ENCODE peak calls at places on chromosomes 7 and 10, in seven cellular contexts. U, D, Q, I, Z, G and H are unnamed samples.
A peak's percentile ranks its signal among the peaks of the same experiment; 100 is the strongest.

GRCh38 chr10:118870467-118871243 is 115.9 kb upstream of the CACUL1 start:
- DNase-seq in D (peak; percentile 82), G (no peak), I (no peak), U (no peak), Z (no peak), Q (no peak), H (no peak)

GRCh38 chr7:141992154-141992553 is 3.5 kb upstream of the MGAM start:
- DNase-seq in D (no peak), Q (no peak), Z (no peak), I (no peak), U (no peak), G (no peak), H (no peak)

GRCh38 chr7:1863091-1863900 is 193.2 kb downstream of the ELFN1 start:
- DNase-seq in U (no peak), Q (no peak), D (no peak), G (no peak), Z (no peak), I (no peak), H (no peak)

GRCh38 chr10:30007406-30007805 is 52.0 kb downstream of the JCAD start:
- DNase-seq in Z (no peak), U (no peak), D (no peak), Q (no peak), G (no peak), I (no peak), H (no peak)

GRCh38 chr7:77820967-77821366 is 22.4 kb downstream of the PHTF2 start:
- DNase-seq in D (no peak), U (no peak), Q (no peak), Z (no peak), G (no peak), I (no peak), H (no peak)

GRCh38 chr10:17001961-17002749 is 127.5 kb downstream of the CUBN start:
- DNase-seq in Z (no peak), U (peak; percentile 39), I (peak; percentile 28), Q (peak; percentile 72), D (no peak), G (no peak), H (peak; percentile 33)

GRCh38 chr7:74066626-74067025 is 17.0 kb upstream of the LIMK1 start:
- DNase-seq in Q (no peak), I (no peak), Z (no peak), D (no peak), G (no peak), U (no peak), H (no peak)

GRCh38 chr7:484365-485101 is 35.1 kb downstream of the PDGFA start:
- DNase-seq in Q (no peak), G (no peak), I (no peak), Z (no peak), D (no peak), U (no peak), H (no peak)

GRCh38 chr7:107103369-107103768 is 58.9 kb downstream of the PRKAR2B start:
- DNase-seq in I (no peak), Q (no peak), G (no peak), Z (no peak), U (no peak), D (no peak), H (no peak)

GRCh38 chr7:55556031-55556430 is 16.3 kb downstream of the VOPP1 start:
- DNase-seq in Q (no peak), D (no peak), G (no peak), U (peak; percentile 23), I (no peak), Z (peak; percentile 51), H (no peak)

GRCh38 chr7:30163231-30163894 is 28.6 kb downstream of the MTURN start:
- DNase-seq in Q (no peak), G (no peak), I (peak; percentile 29), D (peak; percentile 50), U (peak; percentile 41), Z (no peak), H (peak; percentile 33)

GRCh38 chr7:13115157-13115772 is 427.8 kb downstream of the ARL4A start:
- DNase-seq in Q (no peak), I (no peak), U (no peak), Z (no peak), D (no peak), G (no peak), H (no peak)

GRCh38 chr10:22455068-22455467 is 109.8 kb downstream of the SPAG6 start:
- DNase-seq in Z (no peak), U (no peak), Q (no peak), I (no peak), D (no peak), G (no peak), H (no peak)

GRCh38 chr7:134785842-134786241 is 6.4 kb downstream of the CALD1 start:
- DNase-seq in U (no peak), I (no peak), Q (no peak), Z (no peak), G (no peak), D (no peak), H (no peak)

GRCh38 chr7:55018361-55019328 is at the start of gene EGFR:
- DNase-seq in Z (peak; percentile 91), I (no peak), D (no peak), U (no peak), Q (no peak), G (no peak), H (no peak)

GRCh38 chr10:50347394-50347802 is 96.1 kb upstream of the ASAH2 start:
- DNase-seq in Q (no peak), G (no peak), Z (no peak), D (no peak), U (no peak), I (peak; percentile 9), H (peak; percentile 10)

GRCh38 chr7:158586499-158587191 is 978 bp downstream of the PTPRN2 start:
- DNase-seq in D (no peak), I (no peak), Q (no peak), G (no peak), U (no peak), Z (no peak), H (no peak)